ENCODE peak calls at places on chromosomes 12 and 14, in eight cellular contexts. V, I, S, P, U, M, T and Z are unnamed samples.
A peak's percentile ranks its signal among the peaks of the same experiment; 100 is the strongest.

GRCh38 chr14:99338313-99338712 is 66.3 kb upstream of the BCL11B start:
- DNase-seq in V (no peak), I (no peak), S (no peak), P (no peak), U (no peak), M (no peak), T (no peak), Z (no peak)

GRCh38 chr12:47896633-47897032 is 8.2 kb downstream of the VDR start:
- DNase-seq in V (no peak), I (peak; percentile 65), S (no peak), P (peak; percentile 20), U (peak; percentile 38), M (peak; percentile 22), T (no peak), Z (no peak)

GRCh38 chr12:2974560-2974971 is 15.4 kb downstream of the TEAD4 start:
- DNase-seq in V (no peak), I (no peak), S (no peak), P (no peak), U (no peak), M (no peak), T (no peak), Z (no peak)

GRCh38 chr12:54956818-54957641 is 27.5 kb downstream of the TESPA1 start:
- DNase-seq in V (no peak), I (no peak), S (no peak), P (no peak), U (no peak), M (no peak), T (no peak), Z (no peak)

GRCh38 chr14:101774006-101774755 is 12.7 kb downstream of the PPP2R5C start:
- DNase-seq in V (no peak), I (no peak), S (no peak), P (no peak), U (no peak), M (no peak), T (no peak), Z (no peak)

GRCh38 chr12:79927772-79928474 is 7.0 kb downstream of the PPP1R12A start:
- DNase-seq in V (no peak), I (no peak), S (no peak), P (no peak), U (no peak), M (no peak), T (no peak), Z (no peak)

GRCh38 chr14:82414853-82415539 is 881.3 kb upstream of the SEL1L start:
- DNase-seq in V (no peak), I (no peak), S (no peak), P (no peak), U (no peak), M (no peak), T (no peak), Z (no peak)

GRCh38 chr14:45891417-45892080 is 638.5 kb upstream of the MIS18BP1 start:
- DNase-seq in V (no peak), I (peak; percentile 73), S (no peak), P (no peak), U (peak; percentile 16), M (no peak), T (peak; percentile 36), Z (peak; percentile 60)

GRCh38 chr14:51834218-51834617 is 26.2 kb upstream of the GNG2 start:
- DNase-seq in V (no peak), I (no peak), S (no peak), P (no peak), U (no peak), M (no peak), T (no peak), Z (no peak)

GRCh38 chr12:80282761-80283160 is 161.3 kb upstream of the PTPRQ start:
- DNase-seq in V (no peak), I (no peak), S (no peak), P (no peak), U (no peak), M (no peak), T (no peak), Z (no peak)

GRCh38 chr12:119693006-119693405 is 25.1 kb downstream of the PRKAB1 start:
- DNase-seq in V (no peak), I (peak; percentile 80), S (no peak), P (no peak), U (peak; percentile 97), M (no peak), T (peak; percentile 84), Z (peak; percentile 37)

GRCh38 chr14:100677152-100677924 is 49.4 kb upstream of the DLK1 start:
- DNase-seq in V (no peak), I (no peak), S (no peak), P (peak; percentile 81), U (peak; percentile 73), M (no peak), T (no peak), Z (no peak)

GRCh38 chr14:36208690-36209278 is 32.3 kb upstream of the PTCSC3 start:
- DNase-seq in V (no peak), I (no peak), S (no peak), P (no peak), U (no peak), M (no peak), T (peak; percentile 38), Z (no peak)

GRCh38 chr14:74333909-74334308 is 14.4 kb upstream of the VRTN start:
- DNase-seq in V (no peak), I (no peak), S (no peak), P (no peak), U (no peak), M (no peak), T (no peak), Z (no peak)

DNA sequence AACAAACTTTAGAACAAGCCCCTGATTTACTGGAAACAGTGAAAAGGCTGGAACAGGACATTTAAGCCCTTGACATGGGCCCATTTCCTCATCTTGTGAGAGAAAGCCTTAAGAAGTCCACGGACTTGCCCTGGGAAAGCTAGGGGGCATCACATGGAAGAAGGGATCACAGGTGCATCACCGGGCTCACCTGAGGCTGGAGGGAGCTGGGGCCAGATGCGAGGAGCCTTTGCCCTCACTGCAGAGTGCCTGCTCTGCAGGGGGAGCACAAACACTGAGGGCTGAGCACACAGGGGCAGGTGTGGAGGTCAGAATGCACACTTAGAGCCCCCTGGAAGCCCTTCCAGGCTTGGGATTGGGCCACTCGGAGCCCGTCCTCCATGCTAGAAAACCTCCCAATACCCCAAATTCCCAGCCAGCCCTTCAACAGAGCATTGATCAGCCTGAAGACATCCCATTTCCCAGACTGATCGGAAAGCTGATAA is 5.2 kb upstream of the KRT1 start:
- DNase-seq in V (no peak), I (no peak), S (no peak), P (no peak), U (no peak), M (no peak), T (no peak), Z (no peak)
- TF ChIP-seq POLR2A in V (no peak), I (no peak), S (no peak), P (no peak), U (no peak), M (no peak), T (no peak), Z (no peak)

GRCh38 chr14:69005432-69006148 is 26.5 kb upstream of the ACTN1 start:
- DNase-seq in V (peak; percentile 85), I (peak; percentile 51), S (peak; percentile 47), P (peak; percentile 89), U (peak; percentile 91), M (peak; percentile 86), T (peak; percentile 55), Z (peak; percentile 62)
- TF ChIP-seq POLR2A in V (no peak), I (no peak), S (no peak), P (no peak), U (no peak), M (no peak), T (no peak), Z (no peak)

GRCh38 chr14:23951590-23952143 is 1.9 kb upstream of the DHRS4 start:
- DNase-seq in V (no peak), I (no peak), S (no peak), P (no peak), U (no peak), M (no peak), T (no peak), Z (no peak)

GRCh38 chr14:23950411-23951135 is 3.0 kb upstream of the DHRS4 start:
- DNase-seq in V (no peak), I (no peak), S (no peak), P (no peak), U (no peak), M (no peak), T (no peak), Z (no peak)

DNA sequence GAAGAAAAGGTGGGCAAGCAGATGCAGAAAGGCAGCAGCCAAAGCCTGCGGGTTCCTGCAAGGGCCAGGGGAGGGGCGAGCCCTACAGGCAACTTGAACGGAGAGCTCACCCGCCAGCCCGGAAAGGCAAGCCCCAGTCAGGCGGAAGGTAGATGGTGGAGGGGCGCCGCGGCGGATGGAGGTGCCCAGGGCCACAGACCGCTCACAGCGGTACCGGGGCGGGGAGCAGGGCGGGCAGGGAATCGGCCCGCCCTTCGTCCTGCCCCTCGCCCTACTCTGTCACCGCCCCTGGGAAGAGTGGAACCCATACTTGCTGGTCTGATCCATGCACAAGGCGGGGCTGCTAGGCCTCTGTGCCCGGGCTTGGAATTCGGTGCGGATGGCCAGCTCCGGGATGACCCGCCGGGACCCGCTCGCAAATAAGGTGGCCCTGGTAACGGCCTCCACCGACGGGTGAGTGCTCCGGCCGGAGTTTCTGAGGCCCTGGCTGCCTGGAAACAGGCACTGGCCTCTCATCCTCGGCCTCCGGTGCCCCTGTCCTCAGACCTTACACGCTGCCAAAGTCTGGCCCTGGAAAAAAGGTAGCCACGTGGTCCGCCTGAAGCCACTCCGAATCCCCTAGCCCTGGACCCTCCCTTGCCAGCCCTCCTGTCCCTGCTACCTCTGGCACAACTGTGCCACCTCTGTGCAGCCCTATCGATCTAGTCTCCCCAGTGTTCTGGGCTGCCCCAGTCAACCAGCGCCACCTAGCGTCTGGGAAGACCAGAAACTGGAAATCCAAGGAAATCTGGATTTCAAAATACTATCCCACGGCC is at the start of gene DHRS4:
- DNase-seq in V (peak; percentile 86), I (peak; percentile 88), S (peak; percentile 67), P (peak; percentile 90), U (peak; percentile 84), M (peak; percentile 64), T (peak; percentile 84), Z (peak; percentile 87)
- TF ChIP-seq POLR2A in V (no peak), I (peak; percentile 71), S (peak; percentile 66), P (peak; percentile 45), U (no peak), M (peak; percentile 53), T (no peak), Z (peak; percentile 76)

GRCh38 chr12:78275886-78276285 is 445.2 kb downstream of the NAV3 start:
- DNase-seq in V (no peak), I (no peak), S (no peak), P (no peak), U (no peak), M (no peak), T (no peak), Z (no peak)
- TF ChIP-seq POLR2A in V (no peak), I (no peak), S (no peak), P (no peak), U (no peak), M (no peak), T (no peak), Z (no peak)

GRCh38 chr12:63911336-63911735 is 66.8 kb downstream of the SRGAP1 start:
- DNase-seq in V (no peak), I (no peak), S (no peak), P (no peak), U (no peak), M (no peak), T (no peak), Z (no peak)
- TF ChIP-seq POLR2A in V (no peak), I (no peak), S (no peak), P (no peak), U (no peak), M (no peak), T (no peak), Z (no peak)